ENCODE peak calls at places on chromosomes 2 and 18, in eight cellular contexts. R is dorsolateral prefrontal cortex, Z is right lobe of liver, D is A549, P is IMR-90, F is neural progenitor cell, H is sigmoid colon, O is hepatocyte. A is an unnamed sample.

GRCh38 chr2:96556441-96557330 is 20.1 kb downstream of the ARID5A start:
- DNase-seq in R (no peak), Z (no peak), D (peak), P (peak), F (no peak), H (no peak), O (peak), A (peak)

GRCh38 chr2:157523270-157524059 is 79.6 kb upstream of the CYTIP start:
- DNase-seq in R (no peak), Z (no peak), D (no peak), P (no peak), F (no peak), H (no peak), O (no peak), A (no peak)

GRCh38 chr18:31192086-31192776 is 29.6 kb upstream of the DSC1 start:
- DNase-seq in R (no peak), Z (no peak), D (no peak), P (no peak), F (no peak), H (no peak), O (no peak), A (no peak)

GRCh38 chr2:35443087-35443486 is 912.5 kb upstream of the CRIM1 start:
- DNase-seq in R (no peak), Z (no peak), D (no peak), P (no peak), F (no peak), H (no peak), O (no peak), A (no peak)

GRCh38 chr2:120937736-120938131 is 202.1 kb downstream of the GLI2 start:
- DNase-seq in R (no peak), Z (no peak), D (no peak), P (peak), F (no peak), H (no peak), O (peak), A (peak)

GRCh38 chr2:20490300-20491181 is 43.7 kb downstream of the RHOB start:
- DNase-seq in R (peak), Z (no peak), D (peak), P (peak), F (no peak), H (peak), O (peak), A (peak)

GRCh38 chr2:54559593-54560145 is 103.5 kb downstream of the SPTBN1 start:
- DNase-seq in R (no peak), Z (peak), D (peak), P (peak), F (peak), H (peak), O (peak), A (peak)

GRCh38 chr2:25161055-25161781 is 7.2 kb downstream of the POMC start:
- DNase-seq in R (no peak), Z (peak), D (no peak), P (peak), F (no peak), H (peak), O (no peak), A (peak)

GRCh38 chr2:188050716-188051115 is 241.0 kb upstream of the GULP1 start:
- DNase-seq in R (no peak), Z (no peak), D (no peak), P (no peak), F (no peak), H (no peak), O (no peak), A (no peak)

GRCh38 chr2:28582595-28582994 is 86.7 kb downstream of the PLB1 start:
- DNase-seq in R (no peak), Z (no peak), D (no peak), P (no peak), F (no peak), H (peak), O (no peak), A (no peak)

GRCh38 chr18:75811156-75811555 is 383.7 kb upstream of the SMIM21 start:
- DNase-seq in R (no peak), Z (no peak), D (no peak), P (no peak), F (no peak), H (no peak), O (no peak), A (no peak)

GRCh38 chr2:40113272-40113671 is 334.2 kb upstream of the THUMPD2 start:
- DNase-seq in R (no peak), Z (no peak), D (no peak), P (peak), F (no peak), H (no peak), O (no peak), A (no peak)

GRCh38 chr18:64119916-64120315 is 29.0 kb downstream of the LINC00305 start:
- DNase-seq in R (no peak), Z (no peak), D (peak), P (no peak), F (no peak), H (no peak), O (no peak), A (no peak)

GRCh38 chr2:32647180-32647651 is 19.4 kb downstream of the TTC27 start:
- DNase-seq in R (no peak), Z (no peak), D (no peak), P (peak), F (no peak), H (no peak), O (no peak), A (peak)

GRCh38 chr18:48735070-48735676 is 196.3 kb downstream of the CTIF start:
- DNase-seq in R (no peak), Z (no peak), D (no peak), P (peak), F (peak), H (no peak), O (no peak), A (no peak)

GRCh38 chr18:31929273-31929672 is 13.7 kb downstream of the TRAPPC8 start:
- DNase-seq in R (no peak), Z (no peak), D (no peak), P (no peak), F (no peak), H (no peak), O (no peak), A (no peak)

GRCh38 chr2:15577071-15577706 is 14.5 kb upstream of the DDX1 start:
- DNase-seq in R (peak), Z (peak), D (peak), P (peak), F (peak), H (peak), O (peak), A (peak)
- TF ChIP-seq CTCF in R (peak), Z (peak), D (peak), P (peak), F (peak), H (peak), O (peak), A (peak)

DNA sequence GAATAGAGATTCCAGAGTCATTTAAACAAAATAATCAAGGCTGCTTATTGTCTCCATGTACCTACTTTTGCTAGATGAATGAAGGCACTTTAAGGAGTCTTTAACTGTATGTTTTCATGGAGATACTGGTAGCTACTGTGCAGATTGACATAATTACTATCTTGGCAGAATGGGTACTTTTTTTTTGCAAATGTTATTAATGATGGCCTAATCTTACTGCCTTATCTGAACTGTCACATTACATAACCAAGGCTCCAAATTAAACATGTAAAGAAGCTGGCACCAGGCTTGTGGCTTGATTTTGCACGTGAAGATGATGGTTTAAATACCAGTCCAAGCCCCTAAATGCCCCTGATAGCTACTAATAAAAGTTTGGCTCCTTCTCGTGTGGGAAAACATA is 4.0 kb downstream of the TRIB2 start:
- DNase-seq in R (no peak), Z (no peak), D (no peak), P (no peak), F (no peak), H (no peak), O (no peak), A (no peak)
- H3K4me3 ChIP-seq in R (peak), Z (peak), D (no peak), P (peak), F (peak), H (peak), O (peak), A (peak)

GRCh38 chr2:75241696-75242095 is 42.4 kb upstream of the TACR1 start:
- DNase-seq in R (no peak), Z (no peak), D (peak), P (peak), F (no peak), H (no peak), O (no peak), A (peak)
- TF ChIP-seq CTCF in R (no peak), Z (peak), D (no peak), P (peak), F (peak), H (no peak), O (no peak), A (peak)

DNA sequence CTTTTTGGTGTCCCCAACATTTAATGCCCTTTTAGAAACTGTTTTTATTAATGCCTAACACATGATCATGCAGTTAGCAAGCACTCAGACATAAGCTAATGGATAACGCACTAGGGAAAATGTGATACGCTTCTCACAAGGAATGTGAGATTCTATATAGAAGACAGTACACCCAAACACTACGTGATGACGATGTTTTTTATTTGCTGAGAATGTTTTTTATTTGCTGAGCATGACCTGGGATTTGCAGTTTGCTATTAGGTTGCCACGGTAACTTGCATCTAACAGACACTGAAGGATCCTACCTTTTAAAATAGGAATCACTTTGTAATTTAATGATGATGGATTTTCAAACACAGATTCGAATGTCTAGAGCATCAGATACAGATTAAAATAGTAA is 4.9 kb downstream of the SMC6 start:
- DNase-seq in R (no peak), Z (no peak), D (peak), P (no peak), F (no peak), H (no peak), O (no peak), A (no peak)
- H3K4me3 ChIP-seq in R (no peak), Z (no peak), D (peak), P (no peak), F (no peak), H (no peak), O (no peak), A (no peak)

DNA sequence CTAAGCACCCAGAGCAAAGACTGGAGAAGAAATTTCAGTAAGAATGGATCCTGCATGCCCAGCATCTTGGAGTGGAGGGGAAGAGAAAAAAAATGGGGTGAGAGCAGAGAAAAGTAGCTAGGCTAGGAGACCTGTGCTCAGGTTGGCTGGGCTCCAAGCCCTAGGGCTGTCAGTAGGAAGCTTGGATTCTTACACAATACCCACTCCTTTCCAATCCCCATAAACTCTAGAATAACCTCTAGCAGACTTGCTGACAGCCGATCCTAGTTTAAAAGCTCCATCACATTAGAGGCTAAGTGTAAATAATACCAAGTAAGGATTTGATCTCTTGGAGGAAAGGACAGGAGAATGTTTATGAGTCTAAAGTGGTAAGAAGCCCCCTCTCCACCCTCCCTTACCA is 46.2 kb upstream of the NABP1 start:
- DNase-seq in R (no peak), Z (peak), D (peak), P (peak), F (no peak), H (peak), O (peak), A (peak)
- TF ChIP-seq CTCF in R (no peak), Z (no peak), D (no peak), P (no peak), F (no peak), H (no peak), O (no peak), A (no peak)

GRCh38 chr2:42107249-42108042 is 59.6 kb downstream of the PKDCC start:
- DNase-seq in R (no peak), Z (no peak), D (no peak), P (no peak), F (no peak), H (no peak), O (no peak), A (no peak)
- H3K4me3 ChIP-seq in R (no peak), Z (no peak), D (no peak), P (no peak), F (no peak), H (no peak), O (no peak), A (no peak)

GRCh38 chr18:78692105-78692504 is 287.5 kb upstream of the SALL3 start:
- DNase-seq in R (no peak), Z (no peak), D (no peak), P (no peak), F (no peak), H (no peak), O (peak), A (no peak)
- TF ChIP-seq CTCF in R (no peak), Z (no peak), D (no peak), P (no peak), F (no peak), H (no peak), O (no peak), A (no peak)

GRCh38 chr18:28127228-28127627 is 49.7 kb downstream of the CDH2 start:
- DNase-seq in R (no peak), Z (peak), D (no peak), P (no peak), F (no peak), H (no peak), O (no peak), A (no peak)

GRCh38 chr18:28126768-28127167 is 50.2 kb downstream of the CDH2 start:
- DNase-seq in R (no peak), Z (no peak), D (no peak), P (no peak), F (no peak), H (no peak), O (no peak), A (no peak)

GRCh38 chr18:28125051-28125450 is 51.9 kb downstream of the CDH2 start:
- DNase-seq in R (no peak), Z (no peak), D (no peak), P (no peak), F (no peak), H (no peak), O (no peak), A (peak)

GRCh38 chr18:28124239-28125029 is 52.5 kb downstream of the CDH2 start:
- DNase-seq in R (no peak), Z (no peak), D (no peak), P (no peak), F (no peak), H (no peak), O (no peak), A (peak)

GRCh38 chr18:28127763-28128737 is 48.9 kb downstream of the CDH2 start:
- DNase-seq in R (no peak), Z (no peak), D (peak), P (peak), F (no peak), H (no peak), O (peak), A (no peak)
- H3K4me3 ChIP-seq in R (no peak), Z (no peak), D (no peak), P (no peak), F (no peak), H (no peak), O (no peak), A (no peak)